ENCODE peak calls at places on chromosomes 3 and 15, in eight cellular contexts. K, M, J, N, D, Y, I and Z are unnamed samples. For H3K4me1, the result is how much of the 10 kb centered on the place peaks cover.

GRCh38 chr3:65871305-65872141 is 167.2 kb downstream of the MAGI1 start:
- DNase-seq in K (peak), M (no peak), J (no peak), N (peak), D (no peak), Y (no peak), I (peak), Z (peak)

GRCh38 chr3:189908646-189909045 is 212.1 kb downstream of the P3H2 start:
- DNase-seq in K (no peak), M (peak), J (no peak), N (no peak), D (no peak), Y (no peak), I (no peak), Z (no peak)

GRCh38 chr3:22691407-22691806 is 511.7 kb upstream of the UBE2E2 start:
- DNase-seq in K (no peak), M (no peak), J (no peak), N (no peak), D (no peak), Y (no peak), I (no peak), Z (no peak)

GRCh38 chr3:122512284-122512683 is 2.5 kb downstream of the KPNA1 start:
- DNase-seq in K (no peak), M (no peak), J (no peak), N (no peak), D (peak), Y (peak), I (no peak), Z (no peak)

GRCh38 chr3:112020653-112021052 is 13.9 kb upstream of the TMPRSS7 start:
- DNase-seq in K (no peak), M (no peak), J (no peak), N (no peak), D (no peak), Y (no peak), I (no peak), Z (no peak)

GRCh38 chr15:36883705-36884355 is 216.5 kb downstream of the MEIS2 start:
- DNase-seq in K (peak), M (peak), J (peak), N (peak), D (peak), Y (peak), I (peak), Z (peak)

GRCh38 chr3:112013058-112013783 is 14.5 kb downstream of the TAGLN3 start:
- DNase-seq in K (peak), M (peak), J (peak), N (peak), D (peak), Y (peak), I (peak), Z (peak)

GRCh38 chr15:58229297-58229768 is 91.2 kb downstream of the AQP9 start:
- DNase-seq in K (no peak), M (peak), J (no peak), N (no peak), D (peak), Y (no peak), I (no peak), Z (no peak)

GRCh38 chr15:68375191-68375631 is 56.8 kb downstream of the ITGA11 start:
- DNase-seq in K (no peak), M (no peak), J (peak), N (no peak), D (peak), Y (no peak), I (no peak), Z (no peak)

GRCh38 chr3:58293516-58293915 is 12.5 kb upstream of the RPP14 start:
- DNase-seq in K (no peak), M (no peak), J (no peak), N (no peak), D (no peak), Y (no peak), I (no peak), Z (no peak)

GRCh38 chr3:38029400-38030125 is at the start of gene PLCD1:
- DNase-seq in K (peak), M (peak), J (peak), N (peak), D (peak), Y (peak), I (peak), Z (peak)

GRCh38 chr3:34938784-34939183 is 700.5 kb upstream of the ARPP21 start:
- DNase-seq in K (no peak), M (no peak), J (no peak), N (no peak), D (no peak), Y (no peak), I (no peak), Z (no peak)

GRCh38 chr3:67875338-67875737 is 220.9 kb upstream of the SUCLG2 start:
- DNase-seq in K (no peak), M (no peak), J (no peak), N (peak), D (no peak), Y (no peak), I (no peak), Z (no peak)

GRCh38 chr3:47266709-47267489 is 15.7 kb downstream of the KIF9 start:
- DNase-seq in K (peak), M (peak), J (peak), N (peak), D (no peak), Y (peak), I (peak), Z (peak)

GRCh38 chr3:127547761-127548605 is 42.5 kb downstream of the TPRA1 start:
- DNase-seq in K (peak), M (peak), J (peak), N (peak), D (peak), Y (peak), I (peak), Z (peak)

GRCh38 chr3:177212278-177212610 is 15.0 kb upstream of the TBL1XR1 start:
- DNase-seq in K (no peak), M (no peak), J (no peak), N (no peak), D (no peak), Y (no peak), I (no peak), Z (no peak)

GRCh38 chr3:10725067-10725466 is 91.0 kb upstream of the SLC6A11 start:
- DNase-seq in K (no peak), M (no peak), J (no peak), N (no peak), D (peak), Y (no peak), I (no peak), Z (no peak)

GRCh38 chr15:77083381-77084160 is 12.7 kb upstream of the TSPAN3 start:
- DNase-seq in K (peak), M (peak), J (peak), N (peak), D (peak), Y (peak), I (peak), Z (peak)

GRCh38 chr15:90465930-90466567 is 63.7 kb upstream of the CRTC3 start:
- DNase-seq in K (no peak), M (peak), J (no peak), N (no peak), D (no peak), Y (no peak), I (no peak), Z (no peak)

GRCh38 chr3:24548278-24548677 is 53.6 kb upstream of the THRB start:
- DNase-seq in K (no peak), M (no peak), J (no peak), N (no peak), D (no peak), Y (no peak), I (no peak), Z (no peak)

GRCh38 chr15:25725758-25726157 is 137.4 kb downstream of the ATP10A start:
- DNase-seq in K (peak), M (no peak), J (peak), N (no peak), D (peak), Y (peak), I (peak), Z (no peak)

GRCh38 chr15:25727867-25728600 is 135.1 kb downstream of the ATP10A start:
- DNase-seq in K (peak), M (no peak), J (peak), N (no peak), D (no peak), Y (peak), I (peak), Z (no peak)

GRCh38 chr15:25728816-25729215 is 134.3 kb downstream of the ATP10A start:
- DNase-seq in K (peak), M (no peak), J (peak), N (no peak), D (no peak), Y (peak), I (peak), Z (no peak)

GRCh38 chr15:25727116-25727515 is 136.0 kb downstream of the ATP10A start:
- DNase-seq in K (peak), M (no peak), J (peak), N (no peak), D (no peak), Y (peak), I (peak), Z (no peak)

GRCh38 chr15:25724899-25725298 is 138.2 kb downstream of the ATP10A start:
- DNase-seq in K (peak), M (no peak), J (peak), N (no peak), D (peak), Y (peak), I (no peak), Z (no peak)
- H3K27ac ChIP-seq in K (no peak), M (no peak), J (no peak), N (no peak), D (no peak), Y (no peak), I (no peak), Z (no peak)

GRCh38 chr15:59299919-59300617 is 72.6 kb downstream of the MYO1E start:
- DNase-seq in K (peak), M (peak), J (peak), N (peak), D (peak), Y (peak), I (peak), Z (peak)
- H3K4me1 ChIP-seq in K (under half), M (half or more), J (under half), N (under half), D (under half), Y (half or more), I (under half), Z (under half)

GRCh38 chr15:71080705-71081104 is 34.6 kb upstream of the THSD4 start:
- DNase-seq in K (no peak), M (peak), J (no peak), N (peak), D (no peak), Y (no peak), I (no peak), Z (no peak)

GRCh38 chr15:71082803-71083202 is 32.5 kb upstream of the THSD4 start:
- DNase-seq in K (no peak), M (no peak), J (peak), N (peak), D (no peak), Y (no peak), I (no peak), Z (no peak)

GRCh38 chr15:71080166-71080565 is 35.1 kb upstream of the THSD4 start:
- DNase-seq in K (no peak), M (peak), J (no peak), N (no peak), D (no peak), Y (no peak), I (no peak), Z (no peak)

GRCh38 chr15:71078506-71079207 is 36.6 kb upstream of the THSD4 start:
- DNase-seq in K (no peak), M (no peak), J (no peak), N (no peak), D (no peak), Y (no peak), I (no peak), Z (peak)

GRCh38 chr15:71079208-71080044 is 35.8 kb upstream of the THSD4 start:
- DNase-seq in K (peak), M (peak), J (peak), N (peak), D (no peak), Y (no peak), I (no peak), Z (peak)
- H3K27ac ChIP-seq in K (peak), M (peak), J (peak), N (peak), D (no peak), Y (no peak), I (peak), Z (peak)

GRCh38 chr3:53239800-53240199 is 16.0 kb downstream of the TKT start:
- DNase-seq in K (no peak), M (no peak), J (no peak), N (no peak), D (no peak), Y (no peak), I (no peak), Z (no peak)

GRCh38 chr3:53238051-53238850 is 17.6 kb downstream of the TKT start:
- DNase-seq in K (peak), M (peak), J (no peak), N (peak), D (no peak), Y (no peak), I (peak), Z (peak)

GRCh38 chr3:53236112-53236841 is 19.5 kb downstream of the TKT start:
- DNase-seq in K (peak), M (peak), J (peak), N (peak), D (peak), Y (peak), I (no peak), Z (peak)

GRCh38 chr3:53240989-53241972 is 14.5 kb downstream of the TKT start:
- DNase-seq in K (no peak), M (no peak), J (no peak), N (peak), D (no peak), Y (no peak), I (no peak), Z (no peak)

GRCh38 chr3:53238881-53239280 is 16.9 kb downstream of the TKT start:
- DNase-seq in K (no peak), M (peak), J (no peak), N (no peak), D (no peak), Y (no peak), I (no peak), Z (no peak)
- H3K4me1 ChIP-seq in K (half or more), M (under half), J (under half), N (half or more), D (under half), Y (under half), I (under half), Z (under half)

GRCh38 chr15:75544273-75544862 is 34.7 kb downstream of the PTPN9 start:
- DNase-seq in K (no peak), M (no peak), J (no peak), N (no peak), D (no peak), Y (no peak), I (no peak), Z (no peak)
- H3K27ac ChIP-seq in K (no peak), M (no peak), J (peak), N (no peak), D (no peak), Y (no peak), I (peak), Z (peak)

DNA sequence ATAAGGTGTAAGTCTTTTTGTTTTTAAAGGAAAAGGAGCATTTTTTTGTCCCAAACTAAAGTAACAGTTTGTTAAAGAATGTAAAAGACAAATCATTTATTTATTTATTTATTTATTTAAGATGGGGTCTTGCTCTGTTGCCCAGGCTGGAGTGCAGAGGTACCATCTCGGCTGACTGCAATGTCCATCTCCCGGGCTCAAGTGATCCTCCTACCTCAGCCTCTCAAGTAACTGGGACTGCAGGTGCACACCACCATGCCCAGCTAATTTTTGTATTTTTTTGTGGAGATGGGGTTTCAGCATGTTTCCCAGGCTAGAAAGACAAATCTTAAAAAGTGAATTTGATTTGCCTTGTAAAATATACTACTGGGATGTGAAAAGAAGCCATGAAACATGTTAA is 86.3 kb upstream of the PLXND1 start:
- DNase-seq in K (no peak), M (no peak), J (no peak), N (no peak), D (no peak), Y (no peak), I (no peak), Z (no peak)
- H3K4me1 ChIP-seq in K (under half), M (under half), J (under half), N (under half), D (under half), Y (under half), I (under half), Z (under half)